ENCODE peak calls at places on chromosomes 3 and 15, in eight cellular contexts. U, B, D, E, H, I, T and K are unnamed samples. For H3K27me3, the result is how much of the 10 kb centered on the place peaks cover.

GRCh38 chr3:4340411-4341335 is 37.5 kb downstream of the SETMAR start:
- DNase-seq in U (no peak), B (no peak), D (no peak), E (no peak), H (no peak), I (no peak), T (no peak), K (no peak)

GRCh38 chr3:25348996-25349576 is 79.0 kb upstream of the RARB start:
- DNase-seq in U (no peak), B (no peak), D (no peak), E (no peak), H (no peak), I (no peak), T (no peak), K (no peak)

GRCh38 chr15:42038401-42038800 is 17.6 kb upstream of the PLA2G4E start:
- DNase-seq in U (no peak), B (no peak), D (no peak), E (no peak), H (no peak), I (no peak), T (no peak), K (no peak)

GRCh38 chr3:128709506-128710210 is 16.3 kb upstream of the RAB7A start:
- DNase-seq in U (peak), B (no peak), D (no peak), E (no peak), H (no peak), I (no peak), T (no peak), K (peak)

GRCh38 chr3:47825590-47825989 is 22.7 kb downstream of the DHX30 start:
- DNase-seq in U (no peak), B (no peak), D (no peak), E (peak), H (no peak), I (no peak), T (no peak), K (no peak)

GRCh38 chr3:70982700-70983140 is 600.8 kb downstream of the FOXP1 start:
- DNase-seq in U (peak), B (peak), D (no peak), E (no peak), H (peak), I (no peak), T (no peak), K (peak)

GRCh38 chr3:159802864-159803263 is 185.8 kb upstream of the IL12A start:
- DNase-seq in U (no peak), B (no peak), D (no peak), E (no peak), H (no peak), I (no peak), T (no peak), K (no peak)

GRCh38 chr3:118641608-118642007 is 393.0 kb downstream of the IGSF11 start:
- DNase-seq in U (no peak), B (no peak), D (no peak), E (peak), H (no peak), I (peak), T (no peak), K (no peak)

GRCh38 chr3:155791190-155791589 is 14.9 kb downstream of the C3orf33 start:
- DNase-seq in U (no peak), B (no peak), D (no peak), E (no peak), H (no peak), I (no peak), T (no peak), K (no peak)

GRCh38 chr3:51916418-51916817 is 13.3 kb upstream of the IQCF1 start:
- DNase-seq in U (no peak), B (no peak), D (no peak), E (no peak), H (no peak), I (no peak), T (no peak), K (no peak)

GRCh38 chr15:59688383-59688887 is 685 bp downstream of the BNIP2 start:
- DNase-seq in U (no peak), B (no peak), D (peak), E (no peak), H (peak), I (no peak), T (no peak), K (no peak)

GRCh38 chr3:33915796-33916589 is 117.6 kb downstream of the PDCD6IP start:
- DNase-seq in U (no peak), B (no peak), D (peak), E (peak), H (no peak), I (no peak), T (no peak), K (no peak)

GRCh38 chr15:57134877-57135276 is 216.4 kb downstream of the TCF12 start:
- DNase-seq in U (no peak), B (no peak), D (no peak), E (peak), H (no peak), I (no peak), T (no peak), K (no peak)

GRCh38 chr3:72453686-72454085 is 394.6 kb downstream of the SHQ1 start:
- DNase-seq in U (no peak), B (no peak), D (no peak), E (no peak), H (no peak), I (no peak), T (no peak), K (no peak)

GRCh38 chr3:32522682-32523081 is 20.0 kb upstream of the CMTM6 start:
- DNase-seq in U (no peak), B (no peak), D (no peak), E (no peak), H (no peak), I (no peak), T (no peak), K (no peak)

GRCh38 chr3:87501076-87501475 is 224.7 kb upstream of the POU1F1 start:
- DNase-seq in U (no peak), B (no peak), D (no peak), E (no peak), H (no peak), I (no peak), T (no peak), K (no peak)

GRCh38 chr15:85763157-85763556 is 31.6 kb downstream of the KLHL25 start:
- DNase-seq in U (no peak), B (no peak), D (no peak), E (no peak), H (no peak), I (no peak), T (no peak), K (no peak)

GRCh38 chr15:51094606-51095569 is at the start of gene TNFAIP8L3:
- DNase-seq in U (no peak), B (no peak), D (peak), E (peak), H (no peak), I (peak), T (peak), K (no peak)

GRCh38 chr15:69535101-69535638 is 82.6 kb downstream of the RPLP1 start:
- DNase-seq in U (no peak), B (no peak), D (no peak), E (no peak), H (no peak), I (no peak), T (no peak), K (peak)

GRCh38 chr15:74906193-74906449 is 530 bp downstream of the FAM219B start:
- DNase-seq in U (peak), B (no peak), D (no peak), E (no peak), H (no peak), I (peak), T (no peak), K (no peak)

GRCh38 chr3:71056327-71056726 is 527.2 kb downstream of the FOXP1 start:
- DNase-seq in U (no peak), B (no peak), D (no peak), E (no peak), H (no peak), I (no peak), T (no peak), K (no peak)

GRCh38 chr3:115819785-115820384 is 196.6 kb downstream of the GAP43 start:
- DNase-seq in U (peak), B (peak), D (peak), E (peak), H (peak), I (no peak), T (no peak), K (peak)

GRCh38 chr3:125116311-125117069 is 60.7 kb upstream of the HEG1 start:
- DNase-seq in U (no peak), B (no peak), D (no peak), E (no peak), H (no peak), I (no peak), T (no peak), K (peak)

GRCh38 chr15:33310481-33311311 is at the start of gene RYR3:
- DNase-seq in U (no peak), B (no peak), D (no peak), E (peak), H (no peak), I (peak), T (no peak), K (no peak)

GRCh38 chr3:142209655-142210054 is 15.7 kb downstream of the GK5 start:
- DNase-seq in U (no peak), B (no peak), D (no peak), E (no peak), H (no peak), I (no peak), T (no peak), K (no peak)

GRCh38 chr3:107683447-107683846 is 160.7 kb downstream of the BBX start:
- DNase-seq in U (no peak), B (no peak), D (no peak), E (no peak), H (no peak), I (no peak), T (no peak), K (no peak)

GRCh38 chr15:81021321-81021720 is 20.6 kb downstream of the TLNRD1 start:
- DNase-seq in U (no peak), B (no peak), D (no peak), E (peak), H (no peak), I (no peak), T (no peak), K (no peak)

DNA sequence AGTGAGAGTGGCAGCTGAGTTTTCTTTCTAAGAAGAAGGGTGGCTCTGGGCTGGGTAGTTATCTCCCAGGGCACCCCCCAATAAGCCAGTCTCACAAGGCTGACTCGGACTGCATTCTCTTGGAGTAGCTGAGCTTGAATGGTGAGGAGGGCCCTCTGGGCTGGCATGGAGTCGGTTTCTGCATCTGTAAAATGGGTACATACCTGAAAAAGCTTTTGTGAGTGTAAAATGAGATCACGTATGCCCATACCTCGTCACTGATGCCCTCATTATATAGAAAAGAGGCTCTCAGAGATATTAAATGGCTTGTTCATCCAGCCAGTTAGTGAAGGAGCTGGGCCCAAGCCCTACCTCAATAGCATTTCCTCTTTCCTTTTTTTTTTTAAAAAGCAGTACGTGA is 41.2 kb downstream of the SMAD6 start:
- DNase-seq in U (no peak), B (no peak), D (no peak), E (no peak), H (no peak), I (no peak), T (no peak), K (no peak)
- TF ChIP-seq POLR2AphosphoS5 in U (no peak), B (no peak), D (no peak), E (no peak), H (no peak), I (no peak), T (no peak), K (no peak)

DNA sequence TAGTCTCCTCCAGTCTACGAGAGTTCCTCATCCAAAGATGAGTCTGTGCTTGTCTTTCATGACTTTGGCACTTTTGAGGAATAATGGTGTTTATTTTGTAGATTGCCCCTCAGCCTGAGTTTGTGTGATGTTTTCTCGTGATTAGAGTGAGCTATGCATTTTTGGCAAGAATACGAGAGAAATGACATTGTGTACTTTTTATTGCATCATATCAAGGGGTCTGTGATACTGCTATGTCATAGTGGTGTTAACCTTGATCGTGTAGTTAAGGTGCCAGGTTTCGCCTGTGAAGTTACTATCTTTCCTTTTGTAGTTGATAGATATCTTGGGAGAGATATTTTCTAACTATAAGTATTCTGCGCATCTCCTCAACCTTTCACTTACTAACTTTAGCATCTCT is 18.9 kb downstream of the RSRC1 start:
- DNase-seq in U (no peak), B (no peak), D (no peak), E (no peak), H (no peak), I (no peak), T (no peak), K (no peak)
- H3K27me3 ChIP-seq in U (under half), B (under half), D (under half), E (under half), H (under half), I (under half), T (under half), K (under half)

GRCh38 chr15:99704444-99704838 is 28.8 kb downstream of the LYSMD4 start:
- DNase-seq in U (no peak), B (peak), D (peak), E (peak), H (peak), I (no peak), T (no peak), K (no peak)
- TF ChIP-seq POLR2AphosphoS5 in U (peak), B (no peak), D (no peak), E (no peak), H (peak), I (no peak), T (no peak), K (no peak)

GRCh38 chr15:77819271-77819806 is 186.6 kb upstream of the LINGO1 start:
- DNase-seq in U (no peak), B (no peak), D (no peak), E (peak), H (no peak), I (peak), T (no peak), K (no peak)
- H3K27me3 ChIP-seq in U (half or more), B (under half), D (under half), E (under half), H (under half), I (under half), T (under half), K (under half)

GRCh38 chr3:195100903-195101591 is 169.9 kb downstream of the XXYLT1 start:
- DNase-seq in U (peak), B (no peak), D (no peak), E (peak), H (no peak), I (no peak), T (peak), K (no peak)
- TF ChIP-seq POLR2AphosphoS5 in U (no peak), B (no peak), D (no peak), E (no peak), H (no peak), I (no peak), T (no peak), K (no peak)

GRCh38 chr3:169667380-169667671 is 3.8 kb upstream of the MECOM start:
- DNase-seq in U (no peak), B (no peak), D (no peak), E (peak), H (no peak), I (no peak), T (no peak), K (no peak)

GRCh38 chr3:169668081-169668956 is 4.8 kb upstream of the MECOM start:
- DNase-seq in U (peak), B (no peak), D (no peak), E (peak), H (no peak), I (peak), T (peak), K (no peak)

GRCh38 chr3:169667710-169668080 is 4.2 kb upstream of the MECOM start:
- DNase-seq in U (no peak), B (no peak), D (no peak), E (peak), H (no peak), I (no peak), T (no peak), K (no peak)

GRCh38 chr3:169669816-169670215 is 6.3 kb upstream of the MECOM start:
- DNase-seq in U (no peak), B (no peak), D (no peak), E (no peak), H (no peak), I (no peak), T (no peak), K (no peak)

GRCh38 chr3:169668957-169669681 is 5.6 kb upstream of the MECOM start:
- DNase-seq in U (peak), B (no peak), D (peak), E (peak), H (peak), I (peak), T (peak), K (no peak)
- H3K27me3 ChIP-seq in U (half or more), B (half or more), D (under half), E (half or more), H (under half), I (under half), T (half or more), K (under half)

DNA sequence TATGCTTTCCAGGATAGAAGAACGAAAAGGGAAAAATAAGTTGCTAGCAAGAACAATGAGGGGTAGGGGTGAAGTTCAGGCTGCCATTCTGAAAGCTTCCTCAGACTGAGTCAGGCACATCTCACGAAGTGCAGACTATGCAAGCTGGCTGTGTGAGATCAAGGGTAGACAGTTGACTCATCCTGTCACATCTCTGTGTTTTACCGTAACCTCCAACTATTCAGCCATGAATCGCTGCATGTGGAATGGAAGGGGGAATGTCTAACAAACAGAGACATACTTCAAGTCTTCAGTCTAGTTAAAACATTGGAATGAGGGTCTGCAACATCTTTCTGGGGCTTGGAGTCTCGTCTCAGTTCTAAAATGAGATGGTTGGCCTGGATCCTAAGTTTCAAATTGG is 25.9 kb downstream of the AGTR1 start:
- DNase-seq in U (no peak), B (no peak), D (peak), E (no peak), H (no peak), I (no peak), T (no peak), K (no peak)
- TF ChIP-seq POLR2AphosphoS5 in U (no peak), B (no peak), D (no peak), E (peak), H (no peak), I (no peak), T (no peak), K (no peak)

GRCh38 chr3:14549256-14549931 is 9.3 kb upstream of the GRIP2 start:
- DNase-seq in U (no peak), B (no peak), D (peak), E (peak), H (peak), I (no peak), T (peak), K (no peak)
- H3K27me3 ChIP-seq in U (under half), B (under half), D (under half), E (under half), H (under half), I (under half), T (under half), K (under half)

GRCh38 chr3:122945230-122945629 is 82.3 kb downstream of the SEMA5B start:
- DNase-seq in U (no peak), B (no peak), D (no peak), E (no peak), H (no peak), I (no peak), T (no peak), K (no peak)

GRCh38 chr3:122948398-122948797 is 79.2 kb downstream of the SEMA5B start:
- DNase-seq in U (no peak), B (no peak), D (peak), E (no peak), H (no peak), I (no peak), T (peak), K (no peak)

GRCh38 chr3:122947621-122948202 is 79.9 kb downstream of the SEMA5B start:
- DNase-seq in U (no peak), B (no peak), D (no peak), E (no peak), H (no peak), I (no peak), T (peak), K (no peak)

GRCh38 chr3:122946185-122946584 is 81.4 kb downstream of the SEMA5B start:
- DNase-seq in U (no peak), B (no peak), D (no peak), E (no peak), H (no peak), I (no peak), T (no peak), K (no peak)

DNA sequence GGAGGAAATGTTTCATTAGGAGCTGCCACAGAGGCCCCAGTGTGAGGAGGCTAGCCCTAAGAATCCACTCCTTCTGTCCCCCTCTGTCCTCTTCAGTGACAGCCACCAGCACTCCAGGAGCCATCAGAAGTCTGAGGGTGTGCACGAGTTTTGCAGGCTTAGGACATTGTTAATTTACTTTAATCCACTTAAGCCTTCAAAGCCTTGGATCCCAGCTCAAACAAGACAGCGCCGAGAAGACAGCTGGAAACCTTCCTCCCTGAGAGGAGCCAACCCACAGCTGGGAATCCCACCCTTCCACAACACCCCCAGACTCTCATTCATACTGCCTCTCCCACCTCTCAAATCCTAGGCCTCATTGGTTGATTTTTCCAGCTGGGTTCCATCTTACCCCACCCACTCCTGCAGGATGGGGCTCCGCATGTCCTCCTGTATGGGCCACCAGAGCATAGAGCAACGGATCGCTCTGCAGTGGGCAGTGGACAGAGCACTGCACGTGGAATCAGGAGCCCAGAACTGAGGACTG is 80.4 kb downstream of the SEMA5B start:
- DNase-seq in U (no peak), B (no peak), D (no peak), E (no peak), H (no peak), I (no peak), T (no peak), K (no peak)
- TF ChIP-seq POLR2AphosphoS5 in U (no peak), B (no peak), D (no peak), E (no peak), H (no peak), I (no peak), T (no peak), K (no peak)

GRCh38 chr3:43861635-43862034 is 170.9 kb downstream of the ABHD5 start:
- DNase-seq in U (no peak), B (no peak), D (no peak), E (no peak), H (no peak), I (no peak), T (peak), K (no peak)
- H3K27me3 ChIP-seq in U (under half), B (under half), D (under half), E (under half), H (under half), I (under half), T (under half), K (under half)